ENCODE peak calls at places on chromosomes 1 and 21, in six cellular contexts. I, W, R, S, K and L are unnamed samples.
A peak's percentile ranks its signal among the peaks of the same experiment; 100 is the strongest.

GRCh38 chr1:230825061-230825803 is 43.1 kb downstream of the C1orf198 start:
- DNase-seq in I (peak; percentile 45), W (no peak), R (peak; percentile 86), S (no peak), K (peak; percentile 33), L (no peak)

GRCh38 chr1:73673980-73674379 is 524.0 kb downstream of the LRRIQ3 start:
- DNase-seq in I (no peak), W (no peak), R (no peak), S (no peak), K (no peak), L (no peak)

GRCh38 chr1:99227498-99227897 is 36.8 kb upstream of the PLPPR4 start:
- DNase-seq in I (no peak), W (no peak), R (no peak), S (no peak), K (no peak), L (no peak)

GRCh38 chr1:171984262-171984661 is 143.0 kb downstream of the DNM3 start:
- DNase-seq in I (peak; percentile 14), W (no peak), R (no peak), S (peak; percentile 23), K (no peak), L (no peak)

GRCh38 chr1:218480137-218480536 is 135.0 kb downstream of the TGFB2 start:
- DNase-seq in I (no peak), W (no peak), R (peak; percentile 97), S (no peak), K (peak; percentile 94), L (no peak)

GRCh38 chr1:14128096-14128495 is 428.1 kb downstream of the PRDM2 start:
- DNase-seq in I (no peak), W (no peak), R (no peak), S (no peak), K (no peak), L (no peak)

GRCh38 chr1:114352797-114353196 is 158.2 kb downstream of the TRIM33 start:
- DNase-seq in I (no peak), W (no peak), R (no peak), S (no peak), K (no peak), L (no peak)

GRCh38 chr21:38441153-38441552 is 57.1 kb downstream of the ERG start:
- DNase-seq in I (no peak), W (no peak), R (no peak), S (no peak), K (no peak), L (no peak)

GRCh38 chr1:100502052-100502792 is 35.7 kb upstream of the GPR88 start:
- DNase-seq in I (no peak), W (no peak), R (peak; percentile 23), S (no peak), K (peak; percentile 5), L (no peak)

GRCh38 chr1:241113557-241113956 is 243.4 kb downstream of the RGS7 start:
- DNase-seq in I (no peak), W (no peak), R (no peak), S (no peak), K (no peak), L (no peak)

GRCh38 chr1:94614980-94615379 is 73.4 kb upstream of the F3 start:
- DNase-seq in I (no peak), W (no peak), R (no peak), S (peak; percentile 75), K (no peak), L (no peak)

GRCh38 chr1:160437432-160438319 is 37.3 kb downstream of the VANGL2 start:
- DNase-seq in I (no peak), W (no peak), R (no peak), S (no peak), K (no peak), L (no peak)

GRCh38 chr1:65253800-65254319 is 55.5 kb upstream of the DNAJC6 start:
- DNase-seq in I (no peak), W (no peak), R (no peak), S (no peak), K (no peak), L (no peak)

GRCh38 chr1:156627313-156627880 is 8.2 kb downstream of the HAPLN2 start:
- DNase-seq in I (peak; percentile 60), W (peak; percentile 70), R (peak; percentile 47), S (peak; percentile 36), K (peak; percentile 68), L (no peak)

GRCh38 chr1:150967936-150968335 is 6.7 kb downstream of the CERS2 start:
- DNase-seq in I (no peak), W (no peak), R (no peak), S (no peak), K (no peak), L (no peak)

GRCh38 chr1:168752171-168752570 is 23.2 kb upstream of the DPT start:
- DNase-seq in I (no peak), W (no peak), R (no peak), S (peak; percentile 27), K (peak; percentile 66), L (no peak)

GRCh38 chr1:177346960-177347359 is 176.2 kb downstream of the BRINP2 start:
- DNase-seq in I (peak; percentile 67), W (no peak), R (no peak), S (peak; percentile 83), K (no peak), L (no peak)

GRCh38 chr1:116878804-116879477 is 30.8 kb upstream of the PTGFRN start:
- DNase-seq in I (peak; percentile 24), W (peak; percentile 16), R (peak; percentile 17), S (no peak), K (no peak), L (no peak)

GRCh38 chr1:186239211-186239610 is 135.8 kb downstream of the TPR start:
- DNase-seq in I (no peak), W (no peak), R (no peak), S (no peak), K (no peak), L (no peak)

GRCh38 chr1:173148971-173149370 is 58.2 kb downstream of the TNFSF4 start:
- DNase-seq in I (no peak), W (no peak), R (peak; percentile 51), S (no peak), K (no peak), L (no peak)

GRCh38 chr1:221161571-221162041 is 282.4 kb downstream of the HLX start:
- DNase-seq in I (no peak), W (peak; percentile 16), R (peak; percentile 13), S (no peak), K (no peak), L (no peak)

GRCh38 chr1:91533625-91534024 is 33.0 kb downstream of the CDC7 start:
- DNase-seq in I (no peak), W (no peak), R (no peak), S (no peak), K (no peak), L (no peak)

GRCh38 chr1:35049116-35049515 is 17.4 kb upstream of the ZMYM6 start:
- DNase-seq in I (no peak), W (no peak), R (no peak), S (no peak), K (no peak), L (no peak)

GRCh38 chr1:62178372-62178771 is 16.3 kb upstream of the L1TD1 start:
- DNase-seq in I (no peak), W (peak; percentile 29), R (no peak), S (no peak), K (no peak), L (no peak)

GRCh38 chr1:153261793-153262371 is 2.4 kb downstream of the LORICRIN start:
- DNase-seq in I (no peak), W (no peak), R (no peak), S (no peak), K (no peak), L (no peak)

GRCh38 chr1:186806477-186806876 is 22.3 kb upstream of the PLA2G4A start:
- DNase-seq in I (no peak), W (no peak), R (peak; percentile 24), S (no peak), K (peak; percentile 77), L (no peak)

DNA sequence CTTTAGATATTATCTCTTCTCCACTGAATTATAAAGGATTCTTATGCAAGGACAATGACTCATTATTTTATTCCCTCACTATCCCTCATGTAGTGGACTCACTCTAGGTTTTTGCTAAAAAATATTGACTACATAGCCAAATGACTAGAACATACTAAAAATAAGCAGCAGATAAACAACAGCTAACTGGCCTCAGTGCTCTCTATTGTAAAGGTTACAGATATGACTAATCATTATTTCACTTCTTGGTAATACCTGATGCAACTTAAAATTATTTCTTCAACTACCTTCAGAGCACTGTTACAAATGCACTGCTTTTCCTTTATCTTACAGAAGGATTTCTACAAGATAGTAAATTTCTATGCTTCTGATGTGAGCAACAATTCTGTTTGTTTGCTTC is 147.6 kb upstream of the DEPDC1 start:
- DNase-seq in I (no peak), W (no peak), R (no peak), S (no peak), K (no peak), L (no peak)
- H3K9me3 ChIP-seq in I (no peaks in the 10 kb centered on the region), W (no peaks in the 10 kb centered on the region), R (no peaks in the 10 kb centered on the region), S (no peaks in the 10 kb centered on the region), K (no peaks in the 10 kb centered on the region), L (no peaks in the 10 kb centered on the region)

DNA sequence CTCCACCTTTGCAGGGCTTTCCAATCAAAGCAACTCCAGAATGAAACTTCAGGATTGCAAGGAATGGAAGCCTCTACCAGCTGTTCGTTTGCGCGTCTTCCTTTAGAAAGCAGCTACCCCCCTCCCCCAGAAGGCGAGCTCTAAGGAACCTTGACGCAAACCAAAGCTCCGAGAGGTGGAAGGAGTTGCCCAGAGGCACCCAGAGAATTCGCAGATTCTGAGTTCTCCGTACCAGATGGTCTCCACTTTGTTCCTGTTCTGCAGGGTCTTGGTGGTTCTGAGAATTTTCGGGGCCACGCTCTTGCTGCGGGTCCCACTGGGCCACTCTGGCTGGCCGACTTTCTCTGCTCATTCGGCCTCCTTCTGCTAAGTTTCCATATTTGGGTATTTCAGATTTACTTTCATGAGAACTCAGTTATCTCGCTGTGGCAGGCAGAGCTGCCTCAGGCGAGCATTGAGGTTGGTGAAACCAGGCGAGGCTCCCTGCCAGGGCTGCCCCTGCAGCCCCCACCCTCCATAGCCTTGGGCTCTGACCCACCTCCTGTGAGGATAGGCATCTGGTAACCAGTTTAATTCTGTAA is 798 bp downstream of the TRAF5 start:
- DNase-seq in I (peak; percentile 78), W (peak; percentile 60), R (peak; percentile 71), S (peak; percentile 61), K (no peak), L (peak; percentile 44)
- TF ChIP-seq POLR2A in I (peak; percentile 89), W (no peak), R (no peak), S (no peak), K (no peak), L (no peak)

GRCh38 chr21:44494956-44495355 is 39.6 kb downstream of the LRRC3 start:
- DNase-seq in I (no peak), W (no peak), R (no peak), S (no peak), K (no peak), L (no peak)

GRCh38 chr21:44494418-44494817 is 39.1 kb downstream of the LRRC3 start:
- DNase-seq in I (no peak), W (no peak), R (no peak), S (no peak), K (no peak), L (no peak)

GRCh38 chr21:44490405-44490804 is 35.1 kb downstream of the LRRC3 start:
- DNase-seq in I (no peak), W (no peak), R (no peak), S (no peak), K (no peak), L (no peak)

GRCh38 chr21:44490816-44491215 is 35.5 kb downstream of the LRRC3 start:
- DNase-seq in I (no peak), W (no peak), R (no peak), S (no peak), K (no peak), L (no peak)

GRCh38 chr21:44492572-44493385 is 37.5 kb downstream of the LRRC3 start:
- DNase-seq in I (no peak), W (no peak), R (no peak), S (no peak), K (no peak), L (no peak)
- H3K9me3 ChIP-seq in I (peaks cover 11% of the 10 kb centered on the region), W (no peaks in the 10 kb centered on the region), R (peaks cover 24% of the 10 kb centered on the region), S (peaks cover 5% of the 10 kb centered on the region), K (peaks cover 7% of the 10 kb centered on the region), L (peaks cover 6% of the 10 kb centered on the region)

GRCh38 chr1:15465674-15466073 is 9.1 kb downstream of the CELA2A start:
- DNase-seq in I (no peak), W (no peak), R (no peak), S (no peak), K (no peak), L (no peak)
- TF ChIP-seq POLR2A in I (no peak), W (no peak), R (no peak), S (no peak), K (no peak), L (no peak)